ENCODE peak calls at places on chromosomes 7 and 10, in four cellular contexts. K is K562, J is GM12878, P is HepG2. F is an unnamed sample.
A peak's percentile ranks its signal among the peaks of the same experiment; 100 is the strongest.

GRCh38 chr10:5195727-5196374 is 786 bp upstream of the AKR1C4 start:
- DNase-seq in K (no peak), J (no peak), P (peak; percentile 82), F (no peak)

GRCh38 chr7:127650842-127651555 is 995 bp upstream of the SND1 start:
- DNase-seq in K (no peak), J (no peak), P (no peak), F (peak; percentile 38)

GRCh38 chr10:86799188-86799845 is 42.9 kb downstream of the BMPR1A start:
- DNase-seq in K (no peak), J (no peak), P (no peak), F (no peak)

GRCh38 chr10:30980951-30981616 is 50.6 kb downstream of the ZNF438 start:
- DNase-seq in K (no peak), J (no peak), P (no peak), F (no peak)

GRCh38 chr10:24849537-24850299 is 102.7 kb downstream of the PRTFDC1 start:
- DNase-seq in K (no peak), J (no peak), P (no peak), F (no peak)

GRCh38 chr10:61642692-61643091 is 20.0 kb upstream of the CABCOCO1 start:
- DNase-seq in K (no peak), J (no peak), P (no peak), F (no peak)

GRCh38 chr10:69439350-69439739 is 11.9 kb upstream of the TSPAN15 start:
- DNase-seq in K (no peak), J (no peak), P (no peak), F (no peak)

GRCh38 chr10:112732277-112732891 is 217.7 kb upstream of the TCF7L2 start:
- DNase-seq in K (no peak), J (no peak), P (no peak), F (no peak)

GRCh38 chr7:45001138-45001694 is 1.2 kb downstream of the CCM2 start:
- DNase-seq in K (peak; percentile 58), J (no peak), P (no peak), F (peak; percentile 26)

GRCh38 chr7:93178213-93178612 is 30.0 kb upstream of the SAMD9L start:
- DNase-seq in K (no peak), J (no peak), P (no peak), F (no peak)

GRCh38 chr7:134328900-134329299 is 12.2 kb upstream of the SLC35B4 start:
- DNase-seq in K (no peak), J (no peak), P (no peak), F (no peak)

GRCh38 chr10:3400368-3400767 is 227.8 kb upstream of the PITRM1 start:
- DNase-seq in K (no peak), J (no peak), P (no peak), F (no peak)

GRCh38 chr10:63738410-63738809 is 217.2 kb downstream of the REEP3 start:
- DNase-seq in K (no peak), J (no peak), P (peak; percentile 91), F (no peak)

GRCh38 chr7:99123571-99124033 is 20.3 kb downstream of the SMURF1 start:
- DNase-seq in K (no peak), J (no peak), P (no peak), F (no peak)

GRCh38 chr10:50582766-50583762 is 40.7 kb downstream of the SGMS1 start:
- DNase-seq in K (peak; percentile 88), J (no peak), P (no peak), F (no peak)

GRCh38 chr7:45978731-45979211 is 57.7 kb upstream of the IGFBP3 start:
- DNase-seq in K (no peak), J (no peak), P (no peak), F (no peak)

GRCh38 chr10:35329520-35329919 is 6.8 kb upstream of the CCNY start:
- DNase-seq in K (no peak), J (no peak), P (no peak), F (no peak)

GRCh38 chr7:50920031-50920635 is 137.4 kb upstream of the GRB10 start:
- DNase-seq in K (no peak), J (no peak), P (no peak), F (no peak)

GRCh38 chr10:31270954-31271353 is 48.1 kb upstream of the ZEB1 start:
- DNase-seq in K (no peak), J (no peak), P (no peak), F (no peak)

GRCh38 chr10:77592946-77593636 is 44.5 kb downstream of the KCNMA1 start:
- DNase-seq in K (no peak), J (no peak), P (no peak), F (no peak)

GRCh38 chr7:98081351-98081750 is 25.3 kb upstream of the LMTK2 start:
- DNase-seq in K (no peak), J (no peak), P (no peak), F (no peak)

GRCh38 chr7:98085674-98086073 is 21.0 kb upstream of the LMTK2 start:
- DNase-seq in K (no peak), J (no peak), P (no peak), F (no peak)

GRCh38 chr7:98079891-98080653 is 26.6 kb upstream of the LMTK2 start:
- DNase-seq in K (no peak), J (no peak), P (no peak), F (no peak)

GRCh38 chr7:98086231-98086855 is 20.3 kb upstream of the LMTK2 start:
- DNase-seq in K (no peak), J (no peak), P (no peak), F (no peak)

DNA sequence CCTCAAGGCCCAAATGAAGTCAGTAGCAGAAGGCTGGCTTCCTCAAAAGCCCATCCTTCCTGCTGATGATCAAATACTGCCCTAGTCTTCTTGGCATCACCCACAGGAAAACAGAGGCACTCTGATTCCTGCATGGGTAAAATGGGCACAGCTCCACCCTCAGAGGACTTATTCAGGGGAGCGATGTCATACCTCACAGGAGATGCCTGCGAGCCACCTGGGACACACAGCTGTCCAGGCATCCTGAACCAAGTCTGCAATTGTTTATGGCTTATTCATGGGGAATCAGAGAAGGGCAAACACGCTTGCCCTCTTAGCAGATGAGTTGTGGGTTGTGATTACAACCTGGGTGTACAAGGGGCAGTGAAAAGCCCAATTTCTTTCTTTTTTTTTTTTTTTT is 22.0 kb upstream of the LMTK2 start:
- DNase-seq in K (no peak), J (no peak), P (no peak), F (no peak)
- TF ChIP-seq BHLHE40 in K (no peak), J (no peak), P (no peak), F (no peak)

DNA sequence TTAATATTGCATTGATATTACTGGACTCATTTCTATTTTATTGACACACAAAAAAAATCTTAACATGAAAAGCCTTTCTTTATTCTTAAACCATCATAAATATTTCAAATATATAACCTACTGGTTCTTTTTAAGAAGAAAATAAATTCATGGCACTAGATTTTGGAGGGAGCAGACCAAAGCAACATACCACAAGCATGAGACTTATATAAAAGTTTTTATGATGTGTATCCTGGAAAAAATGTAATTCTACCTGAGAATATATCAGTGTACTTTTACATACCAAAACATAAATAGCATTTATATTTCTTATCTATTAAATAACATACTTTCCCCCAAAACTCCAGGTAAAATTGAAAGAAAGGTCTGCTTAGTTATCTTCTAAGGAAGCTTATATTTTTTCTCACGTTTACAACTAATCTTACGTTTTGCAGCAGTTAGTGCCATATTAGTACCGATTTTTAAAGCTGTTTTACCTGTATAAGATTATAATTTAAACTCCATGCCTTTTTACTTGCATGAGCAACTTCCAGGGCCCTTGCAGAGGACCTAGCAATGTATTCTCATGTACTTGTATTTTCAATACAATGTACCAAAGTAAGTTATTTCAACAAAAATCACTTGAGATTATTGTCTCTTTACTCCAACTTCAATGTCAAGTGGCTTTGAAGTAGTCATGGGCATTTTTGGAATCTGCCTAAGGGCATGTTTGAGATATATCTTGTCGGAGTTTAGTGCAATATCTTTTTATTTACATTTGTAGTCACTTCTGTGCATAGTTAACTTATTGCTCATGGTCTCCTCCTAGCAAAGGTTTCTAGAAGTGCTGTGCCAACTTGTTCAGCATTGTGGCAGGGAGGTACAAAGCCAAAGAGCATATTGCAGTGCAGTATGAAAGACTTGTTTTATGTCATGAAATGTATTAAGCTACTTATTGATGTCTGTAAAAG is 508.5 kb upstream of the SEMA3D start:
- DNase-seq in K (no peak), J (no peak), P (no peak), F (no peak)
- TF ChIP-seq SP1 in K (no peak), J (no peak), P (no peak), F (no peak)

GRCh38 chr10:72297281-72297967 is 23.7 kb downstream of the DDIT4 start:
- DNase-seq in K (peak; percentile 60), J (peak; percentile 97), P (no peak), F (no peak)

GRCh38 chr10:72291019-72291532 is 17.4 kb downstream of the DDIT4 start:
- DNase-seq in K (peak; percentile 92), J (no peak), P (no peak), F (no peak)

GRCh38 chr10:72295330-72295910 is 21.7 kb downstream of the DDIT4 start:
- DNase-seq in K (no peak), J (no peak), P (no peak), F (no peak)

GRCh38 chr10:72297968-72298773 is 24.4 kb downstream of the DDIT4 start:
- DNase-seq in K (peak; percentile 99), J (peak; percentile 91), P (no peak), F (peak; percentile 94)

GRCh38 chr10:72292223-72292691 is 18.5 kb downstream of the DDIT4 start:
- DNase-seq in K (no peak), J (no peak), P (no peak), F (no peak)
- TF ChIP-seq TARDBP in K (no peak), J (no peak), P (no peak), F (no peak)

GRCh38 chr7:34844936-34845665 is 187.1 kb downstream of the NPSR1 start:
- DNase-seq in K (no peak), J (no peak), P (no peak), F (no peak)

GRCh38 chr7:34845666-34846361 is 187.8 kb downstream of the NPSR1 start:
- DNase-seq in K (no peak), J (no peak), P (peak; percentile 18), F (no peak)

GRCh38 chr7:34849163-34849960 is 187.9 kb downstream of the DPY19L1 start:
- DNase-seq in K (no peak), J (no peak), P (peak; percentile 6), F (no peak)

GRCh38 chr7:34848670-34849069 is 188.6 kb downstream of the DPY19L1 start:
- DNase-seq in K (no peak), J (no peak), P (no peak), F (no peak)

DNA sequence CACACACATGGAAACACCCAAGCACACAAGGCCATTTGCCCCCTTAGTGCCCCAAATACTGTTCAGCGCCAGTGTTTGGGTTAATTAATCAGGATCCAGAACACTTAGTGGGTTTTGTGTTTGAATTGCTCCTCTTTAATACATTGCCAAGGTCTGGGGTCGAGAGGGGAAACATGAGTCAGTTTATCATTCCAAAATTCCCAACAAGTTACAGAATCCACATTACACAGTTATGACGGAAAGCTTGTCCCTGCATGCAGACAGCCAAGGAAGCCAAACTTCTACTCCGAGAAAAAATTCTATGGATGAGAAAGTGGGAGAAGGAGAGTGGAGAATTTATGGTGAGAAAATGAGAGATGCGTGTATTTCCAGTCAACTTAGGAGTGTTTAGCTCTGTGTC is 189.0 kb downstream of the NPSR1 start:
- DNase-seq in K (no peak), J (no peak), P (no peak), F (no peak)
- TF ChIP-seq BHLHE40 in K (no peak), J (no peak), P (no peak), F (no peak)

GRCh38 chr7:27918503-27918902 is 178.5 kb downstream of the TAX1BP1 start:
- DNase-seq in K (no peak), J (no peak), P (no peak), F (no peak)

GRCh38 chr7:27922907-27923306 is 182.9 kb downstream of the TAX1BP1 start:
- DNase-seq in K (no peak), J (peak; percentile 38), P (no peak), F (no peak)

GRCh38 chr7:27923308-27923980 is 183.5 kb downstream of the TAX1BP1 start:
- DNase-seq in K (no peak), J (no peak), P (no peak), F (no peak)

GRCh38 chr7:27920281-27920946 is 180.5 kb downstream of the TAX1BP1 start:
- DNase-seq in K (no peak), J (no peak), P (no peak), F (no peak)

GRCh38 chr7:27921081-27921836 is 181.3 kb downstream of the TAX1BP1 start:
- DNase-seq in K (peak; percentile 10), J (peak; percentile 48), P (peak; percentile 70), F (peak; percentile 81)
- TF ChIP-seq SP1 in K (no peak), J (no peak), P (no peak), F (no peak)